ENCODE peak calls at places on chromosomes 4 and X, in seven cellular contexts. A is ecto neural progenitor cell, Y is HEK293T, V is AG09319, H is mucosa of gallbladder, Q is germinal center, K is GM23248. U is an unnamed sample.

GRCh38 chr4:109560687-109561452 is 824 bp downstream of the MCUB start:
- DNase-seq in A (no peak), Y (peak), V (peak), H (peak), Q (peak), K (peak), U (no peak)

GRCh38 chr4:173522160-173522873 is 7.7 kb downstream of the HAND2 start:
- DNase-seq in A (peak), Y (peak), V (peak), H (peak), Q (no peak), K (peak), U (no peak)

GRCh38 chr4:5341151-5341925 is 290.1 kb downstream of the STK32B start:
- DNase-seq in A (no peak), Y (no peak), V (peak), H (no peak), Q (no peak), K (no peak), U (no peak)

GRCh38 chr4:102445213-102445612 is 55.9 kb upstream of the NFKB1 start:
- DNase-seq in A (no peak), Y (no peak), V (no peak), H (no peak), Q (no peak), K (no peak), U (no peak)

GRCh38 chr4:39587881-39588280 is 50.8 kb downstream of the SMIM14 start:
- DNase-seq in A (no peak), Y (no peak), V (no peak), H (no peak), Q (no peak), K (peak), U (peak)

GRCh38 chr4:22389240-22389871 is 126.5 kb downstream of the ADGRA3 start:
- DNase-seq in A (no peak), Y (peak), V (peak), H (peak), Q (peak), K (peak), U (peak)

GRCh38 chr4:40763228-40763716 is 13.5 kb downstream of the NSUN7 start:
- DNase-seq in A (no peak), Y (no peak), V (peak), H (no peak), Q (no peak), K (peak), U (no peak)

GRCh38 chrX:110125435-110125834 is 122.5 kb downstream of the TMEM164 start:
- DNase-seq in A (no peak), Y (no peak), V (no peak), H (no peak), Q (no peak), K (no peak), U (no peak)

GRCh38 chr4:84948056-84948455 is 18.4 kb downstream of the WDFY3 start:
- DNase-seq in A (no peak), Y (no peak), V (no peak), H (no peak), Q (no peak), K (peak), U (no peak)

GRCh38 chr4:134628074-134628473 is 426.5 kb upstream of the PABPC4L start:
- DNase-seq in A (no peak), Y (no peak), V (no peak), H (no peak), Q (no peak), K (no peak), U (no peak)

GRCh38 chr4:43564601-43565000 is 672.1 kb downstream of the GRXCR1 start:
- DNase-seq in A (no peak), Y (no peak), V (no peak), H (no peak), Q (no peak), K (no peak), U (no peak)

U was measured in smooth muscle cell of the brain vasculature.